ENCODE peak calls at places on chromosomes 6 and 20, in four cellular contexts. H is T-cell; V is upper lobe of left lung; F is activated naive CD4-positive, alpha-beta T cell treated with anti-CD3 and anti-CD28 coated beads, Interleukin-2, amount 50 U/mL, for 72 hours. C is an unnamed sample.
A peak's percentile ranks its signal among the peaks of the same experiment; 100 is the strongest.

GRCh38 chr6:63716169-63716568 is 80.6 kb downstream of the PHF3 start:
- ATAC-seq in F (peak; percentile 46), H (no peak), V (no peak), C (no peak)

GRCh38 chr20:35284992-35285805 is 627 bp upstream of the EIF6 start:
- ATAC-seq in H (no peak), V (no peak), F (no peak), C (no peak)

GRCh38 chr20:19598117-19598516 is 159.9 kb upstream of the RIN2 start:
- ATAC-seq in V (no peak), H (no peak), F (no peak), C (no peak)

GRCh38 chr6:210778-211177 is 81.5 kb upstream of the DUSP22 start:
- ATAC-seq in F (no peak), V (no peak), H (no peak), C (no peak)

GRCh38 chr20:11218035-11218680 is 544.4 kb upstream of the JAG1 start:
- ATAC-seq in F (no peak), V (no peak), H (no peak), C (no peak)

GRCh38 chr20:60579941-60580515 is 621.8 kb downstream of the CDH26 start:
- ATAC-seq in H (no peak), F (no peak), V (no peak), C (no peak)

GRCh38 chr20:23085415-23086055 is 589 bp downstream of the CD93 start:
- ATAC-seq in H (no peak), V (no peak), F (no peak), C (no peak)

GRCh38 chr20:49260218-49260617 is 17.6 kb downstream of the ZNFX1 start:
- ATAC-seq in H (no peak), V (no peak), F (no peak), C (no peak)

GRCh38 chr20:20521736-20522135 is 153.8 kb downstream of the INSM1 start:
- ATAC-seq in V (no peak), F (no peak), H (no peak), C (no peak)

GRCh38 chr6:52568320-52568719 is 8.5 kb downstream of the TRAM2 start:
- ATAC-seq in H (no peak), V (no peak), F (no peak), C (no peak)

GRCh38 chr6:91782789-91783188 is 1195.9 kb upstream of the MAP3K7 start:
- ATAC-seq in H (no peak), F (no peak), V (no peak), C (no peak)

GRCh38 chr6:27592107-27592480 is 119.2 kb upstream of the ZNF184 start:
- ATAC-seq in V (no peak), F (no peak), H (no peak), C (no peak)

GRCh38 chr6:142827356-142827755 is 117.6 kb downstream of the HIVEP2 start:
- ATAC-seq in F (no peak), V (peak; percentile 42), H (no peak), C (peak; percentile 73)

GRCh38 chr20:18016772-18017171 is 40.9 kb downstream of the OVOL2 start:
- ATAC-seq in F (no peak), H (no peak), V (no peak), C (no peak)

GRCh38 chr6:122352958-122353357 is 46.5 kb upstream of the HSF2 start:
- ATAC-seq in F (no peak), H (no peak), V (no peak), C (no peak)

GRCh38 chr6:36659271-36659670 is 19.2 kb upstream of the CDKN1A start:
- ATAC-seq in F (no peak), V (peak; percentile 11), H (no peak), C (peak; percentile 74)

GRCh38 chr20:63385819-63386218 is 24.7 kb upstream of the CHRNA4 start:
- ATAC-seq in H (no peak), V (no peak), F (no peak), C (no peak)

GRCh38 chr6:4788953-4789584 is 12.9 kb downstream of the CDYL start:
- ATAC-seq in V (no peak), H (no peak), F (no peak), C (peak; percentile 18)

GRCh38 chr20:21322921-21323321 is 19.8 kb downstream of the XRN2 start:
- ATAC-seq in F (peak; percentile 59), V (no peak), H (no peak), C (no peak)

GRCh38 chr20:56428881-56429280 is 16.8 kb downstream of the CASS4 start:
- ATAC-seq in V (no peak), H (no peak), F (no peak), C (no peak)

GRCh38 chr20:19361801-19362200 is 149.4 kb downstream of the SLC24A3 start:
- ATAC-seq in F (no peak), V (no peak), H (no peak), C (no peak)

GRCh38 chr6:150600003-150600301 is 267 bp downstream of the PLEKHG1 start:
- ATAC-seq in V (peak; percentile 39), F (peak; percentile 25), H (no peak), C (no peak)

GRCh38 chr6:47062346-47062745 is 20.2 kb upstream of the ADGRF1 start:
- ATAC-seq in V (no peak), H (no peak), F (no peak), C (no peak)

GRCh38 chr6:16388488-16388887 is 150.1 kb downstream of the GMPR start:
- ATAC-seq in F (no peak), H (no peak), V (no peak), C (no peak)

GRCh38 chr6:6994796-6995195 is 113.0 kb upstream of the RREB1 start:
- ATAC-seq in V (no peak), H (no peak), F (no peak), C (no peak)

GRCh38 chr6:48078092-48078491 is 32.9 kb downstream of the PTCHD4 start:
- ATAC-seq in H (no peak), F (no peak), V (peak; percentile 38), C (no peak)

GRCh38 chr6:78538002-78538401 is 329.3 kb upstream of the IRAK1BP1 start:
- ATAC-seq in H (no peak), F (no peak), V (no peak), C (no peak)

GRCh38 chr6:109486068-109486467 is 3.0 kb upstream of the ZBTB24 start:
- ATAC-seq in V (no peak), F (no peak), H (no peak), C (peak; percentile 73)

GRCh38 chr6:90168693-90169131 is 127.9 kb downstream of the BACH2 start:
- ATAC-seq in F (peak; percentile 10), H (no peak), V (peak; percentile 81), C (no peak)

GRCh38 chr6:118123503-118124037 is 216.5 kb downstream of the SLC35F1 start:
- ATAC-seq in V (no peak), F (peak; percentile 94), H (no peak), C (no peak)

GRCh38 chr6:376823-377571 is 14.6 kb upstream of the IRF4 start:
- ATAC-seq in F (no peak), V (no peak), H (no peak), C (no peak)

GRCh38 chr6:64259372-64259771 is 623.8 kb downstream of the PHF3 start:
- ATAC-seq in F (no peak), V (no peak), H (no peak), C (no peak)

GRCh38 chr20:48025061-48025515 is 239.8 kb upstream of the SULF2 start:
- ATAC-seq in F (no peak), H (no peak), V (peak; percentile 95), C (peak; percentile 65)

GRCh38 chr20:53934421-53935352 is 135.7 kb downstream of the BCAS1 start:
- ATAC-seq in F (peak; percentile 58), H (peak; percentile 79), V (peak; percentile 72), C (peak; percentile 78)

GRCh38 chr20:55538261-55538908 is 466.9 kb downstream of the CBLN4 start:
- ATAC-seq in V (peak; percentile 39), H (no peak), F (no peak), C (no peak)

GRCh38 chr6:148557796-148558457 is 188.9 kb upstream of the UST start:
- ATAC-seq in V (peak; percentile 44), H (no peak), F (no peak), C (peak; percentile 20)

GRCh38 chr6:71300561-71301168 is 12.1 kb downstream of the OGFRL1 start:
- ATAC-seq in V (no peak), H (no peak), F (no peak), C (no peak)

GRCh38 chr6:111653434-111653833 is 47.8 kb upstream of the TRAF3IP2 start:
- ATAC-seq in V (no peak), H (no peak), F (no peak), C (no peak)

GRCh38 chr20:11995750-11996567 is 78.3 kb downstream of the BTBD3 start:
- ATAC-seq in F (no peak), V (no peak), H (no peak), C (no peak)

GRCh38 chr20:10478205-10478604 is 43.1 kb downstream of the SLX4IP start:
- ATAC-seq in F (peak; percentile 61), H (no peak), V (no peak), C (no peak)

C was measured in esophagus mucosa.